ENCODE peak calls at places on chromosome 10, in five cellular contexts. R, A, L, Z and J are unnamed samples.

GRCh38 chr10:3757638-3758490 is 27.1 kb downstream of the KLF6 start:
- DNase-seq in R (no peak), A (no peak), L (no peak), Z (no peak), J (no peak)

GRCh38 chr10:93712593-93712992 is 10.2 kb upstream of the FRA10AC1 start:
- DNase-seq in R (no peak), A (no peak), L (no peak), Z (no peak), J (no peak)

GRCh38 chr10:124516181-124516580 is 54.6 kb downstream of the LHPP start:
- DNase-seq in R (no peak), A (no peak), L (no peak), Z (no peak), J (no peak)

GRCh38 chr10:86733260-86733671 is 23.2 kb upstream of the BMPR1A start:
- DNase-seq in R (no peak), A (no peak), L (no peak), Z (no peak), J (peak)

GRCh38 chr10:86079088-86079487 is 287.5 kb downstream of the GRID1 start:
- DNase-seq in R (no peak), A (no peak), L (no peak), Z (no peak), J (no peak)

GRCh38 chr10:3780766-3781457 is 4.1 kb downstream of the KLF6 start:
- DNase-seq in R (no peak), A (no peak), L (no peak), Z (no peak), J (no peak)

GRCh38 chr10:94546058-94546595 is 539 bp downstream of the HELLS start:
- DNase-seq in R (peak), A (peak), L (no peak), Z (no peak), J (peak)

GRCh38 chr10:22704348-22705341 is 9.7 kb downstream of the PIP4K2A start:
- DNase-seq in R (no peak), A (no peak), L (no peak), Z (no peak), J (no peak)

GRCh38 chr10:28991738-28992270 is 297.1 kb upstream of the LYZL1 start:
- DNase-seq in R (peak), A (peak), L (peak), Z (no peak), J (peak)

GRCh38 chr10:110425684-110426293 is 71.9 kb upstream of the DUSP5 start:
- DNase-seq in R (no peak), A (no peak), L (no peak), Z (no peak), J (peak)